ENCODE peak calls at places on chromosomes 3 and 15, in five cellular contexts. T is GM23248, I is vagina, L is psoas muscle, A is colonic mucosa. Q is an unnamed sample.
A peak's percentile ranks its signal among the peaks of the same experiment; 100 is the strongest.

GRCh38 chr3:129618901-129619671 is 12.6 kb upstream of the PLXND1 start:
- DNase-seq in L (peak; percentile 48), T (no peak), A (peak; percentile 18), I (no peak), Q (peak; percentile 41)

GRCh38 chr15:48459571-48460461 is 128.6 kb downstream of the DUT start:
- DNase-seq in T (peak; percentile 96), I (no peak), A (no peak), L (no peak), Q (no peak)

GRCh38 chr15:37084602-37085001 is 15.7 kb downstream of the MEIS2 start:
- DNase-seq in A (no peak), I (no peak), L (no peak), T (no peak), Q (no peak)

GRCh38 chr15:91338763-91339162 is 238.7 kb downstream of the SV2B start:
- DNase-seq in L (no peak), I (no peak), A (no peak), T (peak; percentile 34), Q (peak; percentile 16)

GRCh38 chr15:101604124-101604874 is 47.9 kb downstream of the TM2D3 start:
- DNase-seq in L (no peak), T (no peak), I (no peak), A (no peak), Q (no peak)

GRCh38 chr3:172042136-172042535 is 2.8 kb downstream of the FNDC3B start:
- DNase-seq in A (no peak), L (no peak), I (no peak), T (peak; percentile 60), Q (peak; percentile 22)

GRCh38 chr3:181292984-181293383 is 303.4 kb upstream of the DNAJC19 start:
- DNase-seq in A (no peak), T (peak; percentile 33), I (no peak), L (no peak), Q (no peak)

GRCh38 chr15:81749667-81750360 is 296.0 kb downstream of the MEX3B start:
- DNase-seq in A (no peak), L (no peak), I (no peak), T (no peak), Q (peak; percentile 23)

GRCh38 chr3:36679384-36680200 is 84.8 kb downstream of the DCLK3 start:
- DNase-seq in T (peak; percentile 91), L (no peak), A (no peak), I (no peak), Q (no peak)

GRCh38 chr15:98547741-98548166 is 100.6 kb upstream of the IGF1R start:
- DNase-seq in I (no peak), A (peak; percentile 26), T (peak; percentile 30), L (peak; percentile 79), Q (no peak)

GRCh38 chr3:134658555-134658954 is 7.7 kb upstream of the KY start:
- DNase-seq in T (no peak), A (no peak), I (no peak), L (no peak), Q (no peak)

GRCh38 chr15:64686130-64686735 is 89.2 kb downstream of the RBPMS2 start:
- DNase-seq in T (peak; percentile 76), I (no peak), L (no peak), A (peak; percentile 47), Q (peak; percentile 73)

GRCh38 chr3:48399387-48400172 is 27.6 kb downstream of the FBXW12 start:
- DNase-seq in I (peak; percentile 86), T (no peak), L (no peak), A (no peak), Q (no peak)

GRCh38 chr15:59131456-59131855 is 26.5 kb downstream of the CCNB2 start:
- DNase-seq in A (no peak), T (no peak), I (no peak), L (no peak), Q (no peak)

GRCh38 chr3:70310809-70311208 is 1.6 kb downstream of the MDFIC2 start:
- DNase-seq in L (no peak), T (no peak), A (no peak), I (no peak), Q (no peak)

GRCh38 chr15:45116006-45116481 is 1.9 kb downstream of the DUOXA2 start:
- DNase-seq in A (no peak), I (no peak), T (no peak), L (no peak), Q (no peak)

GRCh38 chr15:45118996-45119395 is 4.9 kb downstream of the DUOXA2 start:
- DNase-seq in A (no peak), T (no peak), I (no peak), L (peak; percentile 11), Q (no peak)

GRCh38 chr15:45118131-45118588 is 4.0 kb downstream of the DUOXA2 start:
- DNase-seq in L (peak; percentile 87), T (peak; percentile 95), A (peak; percentile 92), I (no peak), Q (peak; percentile 91)

GRCh38 chr15:45116482-45117326 is 2.6 kb downstream of the DUOXA2 start:
- DNase-seq in L (no peak), T (peak; percentile 17), A (no peak), I (no peak), Q (no peak)

DNA sequence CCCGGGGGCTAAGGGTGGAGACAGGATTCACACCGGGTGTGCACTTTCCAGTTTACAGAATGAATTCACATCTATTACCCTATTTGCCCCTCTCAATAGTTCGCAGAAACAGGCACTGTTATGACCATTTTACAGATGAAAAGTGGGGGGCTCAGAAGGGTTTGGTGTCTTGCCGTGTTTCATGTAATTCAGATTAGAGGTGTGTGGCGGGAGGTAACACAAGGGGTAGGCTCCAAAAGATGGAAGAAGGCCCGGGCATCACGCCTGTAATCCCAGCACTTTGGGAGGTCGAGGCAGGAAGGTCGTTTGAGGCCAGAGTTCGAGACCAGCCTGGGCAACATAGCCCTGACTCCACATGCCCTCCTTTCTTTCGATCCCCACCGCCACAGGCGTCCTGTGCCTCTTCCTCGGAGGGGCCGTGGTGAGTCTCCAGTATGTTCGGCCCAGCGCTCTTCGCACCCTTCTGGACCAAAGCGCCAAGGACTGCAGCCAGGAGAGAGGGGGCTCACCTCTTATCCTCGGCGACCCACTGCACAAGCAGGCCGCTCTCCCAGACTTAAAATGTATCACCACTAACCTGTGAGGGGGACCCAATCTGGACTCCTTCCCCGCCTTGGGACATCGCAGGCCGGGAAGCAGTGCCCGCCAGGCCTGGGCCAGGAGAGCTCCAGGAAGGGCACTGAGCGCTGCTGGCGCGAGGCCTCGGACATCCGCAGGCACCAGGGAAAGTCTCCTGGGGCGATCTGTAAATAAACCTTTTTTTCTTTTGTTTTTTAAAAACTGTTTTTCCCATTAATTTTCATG is 3.4 kb downstream of the DUOXA2 start:
- DNase-seq in A (no peak), T (no peak), L (no peak), I (no peak), Q (peak; percentile 15)
- H3K4me3 ChIP-seq in A (no peak overlapping the region), T (peak overlapping the region; percentile 46), L (peak overlapping the region; percentile 49), I (peak overlapping the region; percentile 18), Q (peak overlapping the region; percentile 27)

GRCh38 chr15:63491116-63491817 is 13.1 kb upstream of the USP3 start:
- DNase-seq in A (no peak), L (no peak), T (peak; percentile 52), I (peak; percentile 49), Q (no peak)

GRCh38 chr15:63494406-63494805 is 10.0 kb upstream of the USP3 start:
- DNase-seq in T (no peak), I (no peak), L (no peak), A (no peak), Q (no peak)

GRCh38 chr15:63491979-63492378 is 12.4 kb upstream of the USP3 start:
- DNase-seq in A (no peak), I (no peak), L (no peak), T (peak; percentile 31), Q (no peak)

GRCh38 chr15:63493451-63493850 is 10.9 kb upstream of the USP3 start:
- DNase-seq in T (no peak), L (no peak), I (no peak), A (no peak), Q (no peak)

DNA sequence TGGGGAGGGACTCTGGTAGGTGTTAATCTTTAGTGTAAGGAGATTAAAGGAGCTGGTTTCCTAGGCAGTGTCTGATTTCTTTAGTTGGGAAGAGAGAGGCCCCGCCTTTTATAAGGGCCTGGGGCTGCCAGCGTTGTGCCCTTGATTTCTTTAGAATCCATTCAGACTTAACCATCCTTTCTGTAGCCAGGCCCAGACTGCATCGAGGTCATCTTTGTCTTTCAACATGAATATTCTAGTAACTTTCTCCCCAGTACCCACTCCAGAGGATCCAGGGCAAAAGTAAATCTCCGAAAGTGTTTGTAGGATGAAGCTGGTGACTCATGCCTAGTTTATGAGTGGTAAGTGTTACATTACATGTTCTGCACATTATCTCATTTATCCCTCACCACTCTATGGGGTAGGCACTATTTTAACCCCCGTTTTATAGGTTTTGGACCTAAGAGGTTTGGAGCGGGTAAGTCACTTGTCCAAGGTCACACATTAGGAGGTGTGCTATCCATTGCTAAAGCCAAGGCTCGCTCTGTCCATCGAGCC is 11.8 kb upstream of the USP3 start:
- DNase-seq in T (peak; percentile 80), L (no peak), I (no peak), A (no peak), Q (peak; percentile 47)
- H3K27ac ChIP-seq in T (no peak overlapping the region), L (no peak overlapping the region), I (no peak overlapping the region), A (no peak overlapping the region), Q (no peak overlapping the region)

GRCh38 chr3:97910931-97911351 is 61.3 kb downstream of the RIOX2 start:
- DNase-seq in A (no peak), L (no peak), T (no peak), I (no peak), Q (no peak)
- H3K4me3 ChIP-seq in A (peak overlapping the region; percentile 3), L (no peak overlapping the region), T (no peak overlapping the region), I (no peak overlapping the region), Q (no peak overlapping the region)

GRCh38 chr15:68337826-68338225 is 60.3 kb downstream of the FEM1B start:
- DNase-seq in A (no peak), I (no peak), T (peak; percentile 41), L (no peak), Q (no peak)

GRCh38 chr15:68335251-68335650 is 57.7 kb downstream of the FEM1B start:
- DNase-seq in A (no peak), I (no peak), L (no peak), T (peak; percentile 58), Q (no peak)

GRCh38 chr15:68333775-68334470 is 56.4 kb downstream of the FEM1B start:
- DNase-seq in L (peak; percentile 71), A (no peak), T (peak; percentile 37), I (no peak), Q (peak; percentile 43)

GRCh38 chr15:68334661-68335124 is 57.1 kb downstream of the FEM1B start:
- DNase-seq in A (no peak), I (no peak), T (peak; percentile 56), L (no peak), Q (no peak)

DNA sequence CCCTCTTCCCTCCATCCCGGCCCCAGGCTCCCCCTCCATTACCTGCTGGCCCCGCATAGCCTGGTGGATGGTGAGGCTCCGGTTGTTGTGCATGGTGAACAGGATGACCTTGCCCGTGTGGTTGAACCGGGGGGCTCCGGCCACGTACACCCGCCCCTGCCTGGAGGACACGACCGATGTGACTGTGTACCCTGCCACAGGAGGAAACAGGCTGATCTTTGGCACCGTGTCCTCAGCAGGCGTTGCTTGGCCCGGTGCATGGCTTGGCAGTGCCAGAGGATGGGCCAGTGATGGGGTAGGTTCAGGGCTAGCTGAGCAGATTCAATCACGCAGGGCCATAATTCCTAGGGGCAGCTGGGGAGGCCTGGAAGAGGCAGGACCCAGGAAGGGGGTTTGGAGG is 58.1 kb downstream of the FEM1B start:
- DNase-seq in L (no peak), A (no peak), I (no peak), T (no peak), Q (no peak)
- H3K27ac ChIP-seq in L (no peak overlapping the region), A (no peak overlapping the region), I (no peak overlapping the region), T (no peak overlapping the region), Q (no peak overlapping the region)

DNA sequence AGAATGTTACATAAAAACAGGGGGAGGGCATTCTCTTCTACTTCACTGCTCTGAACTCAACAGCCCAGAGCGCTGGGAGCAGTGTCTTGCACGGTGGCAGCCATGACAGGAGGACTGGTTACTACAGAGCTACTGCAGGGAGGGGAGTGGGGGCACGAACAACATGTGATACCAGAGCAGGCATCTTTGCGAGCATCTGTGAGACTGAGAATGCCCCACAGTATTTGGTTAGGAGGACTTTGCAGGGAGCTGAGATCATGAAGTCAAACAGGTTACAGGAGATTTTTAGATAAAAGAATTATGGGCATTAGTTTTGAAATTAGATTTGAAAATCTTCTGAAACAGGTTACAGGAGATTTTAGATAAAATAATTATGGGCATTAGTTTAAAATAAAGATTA is 58.8 kb upstream of the GOLGA8B start:
- DNase-seq in L (no peak), A (no peak), I (no peak), T (no peak), Q (no peak)
- H3K4me3 ChIP-seq in L (no peak overlapping the region), A (no peak overlapping the region), I (no peak overlapping the region), T (no peak overlapping the region), Q (no peak overlapping the region)

Q was measured in SJCRH30.